ENCODE peak calls at places on chromosomes 6 and 20, in four cellular contexts. U is GM13977, A is amygdala, I is smooth muscle cell of the brain vasculature. D is an unnamed sample.

GRCh38 chr6:10884245-10884972 is 2.4 kb upstream of the SYCP2L start:
- DNase-seq in U (no peak), A (no peak), I (no peak), D (no peak)

GRCh38 chr6:167574431-167575097 is 249.7 kb downstream of the TTLL2 start:
- DNase-seq in U (no peak), A (no peak), I (no peak), D (no peak)

GRCh38 chr20:19335341-19335740 is 122.9 kb downstream of the SLC24A3 start:
- DNase-seq in U (no peak), A (no peak), I (no peak), D (no peak)

GRCh38 chr6:6885521-6886088 is 222.2 kb upstream of the RREB1 start:
- DNase-seq in U (no peak), A (peak; percentile 17), I (no peak), D (no peak)

GRCh38 chr6:160678744-160679401 is 14.8 kb upstream of the LPA start:
- DNase-seq in U (no peak), A (no peak), I (no peak), D (no peak)

GRCh38 chr6:159467473-159468041 is 225.5 kb downstream of the SOD2 start:
- DNase-seq in U (peak; percentile 72), A (no peak), I (no peak), D (no peak)

GRCh38 chr6:105184921-105185320 is 5.1 kb upstream of the POPDC3 start:
- DNase-seq in U (no peak), A (no peak), I (no peak), D (no peak)

GRCh38 chr6:83708970-83709747 is at the start of gene SNAP91:
- DNase-seq in U (peak; percentile 36), A (peak; percentile 83), I (no peak), D (peak; percentile 82)

GRCh38 chr6:75602164-75602896 is 650 bp downstream of the SENP6 start:
- DNase-seq in U (peak; percentile 44), A (peak; percentile 76), I (no peak), D (peak; percentile 43)

GRCh38 chr6:155829646-155830045 is 374.0 kb upstream of the NOX3 start:
- DNase-seq in U (no peak), A (no peak), I (no peak), D (no peak)

GRCh38 chr20:688809-689208 is 13.2 kb upstream of the SCRT2 start:
- DNase-seq in U (no peak), A (no peak), I (no peak), D (no peak)

GRCh38 chr6:157484181-157484580 is 103.2 kb downstream of the ZDHHC14 start:
- DNase-seq in U (no peak), A (no peak), I (no peak), D (no peak)

GRCh38 chr6:40845588-40845987 is 193.4 kb downstream of the UNC5CL start:
- DNase-seq in U (no peak), A (no peak), I (peak; percentile 3), D (no peak)

GRCh38 chr20:46757754-46758678 is 48.6 kb downstream of the SLC2A10 start:
- DNase-seq in U (peak; percentile 78), A (peak; percentile 21), I (peak; percentile 40), D (peak; percentile 64)

GRCh38 chr6:42046491-42047219 is 3.7 kb upstream of the TAF8 start:
- DNase-seq in U (no peak), A (no peak), I (no peak), D (no peak)

D was measured in NCI-H1436.